ENCODE peak calls at places on chromosomes 13 and 19, in eight cellular contexts. One of them, this sample, is unnamed.

GRCh38 chr19:46513461-46514236 is 18.0 kb upstream of the PNMA8B start:
- DNase-seq in CD4-positive, alpha-beta T cell: peak; percentile 60
- DNase-seq in foreskin melanocyte: peak; percentile 49
- DNase-seq in foreskin fibroblast: peak; percentile 92
- DNase-seq in nephron progenitor cell: peak; percentile 97
- DNase-seq in cardiac muscle cell: peak; percentile 88
- DNase-seq in NCI-H1417: peak; percentile 70
- DNase-seq in fibroblast of the aortic adventitia: peak; percentile 90
- DNase-seq in this sample: peak; percentile 96

GRCh38 chr19:47057328-47057727 is 8.9 kb upstream of the TMEM160 start:
- DNase-seq in CD4-positive, alpha-beta T cell: no peak
- DNase-seq in foreskin melanocyte: no peak
- DNase-seq in foreskin fibroblast: peak; percentile 40
- DNase-seq in nephron progenitor cell: no peak
- DNase-seq in cardiac muscle cell: peak; percentile 14
- DNase-seq in NCI-H1417: no peak
- DNase-seq in fibroblast of the aortic adventitia: no peak
- DNase-seq in this sample: no peak

GRCh38 chr19:56837492-56837891 is 3.0 kb downstream of the PEG3 start:
- DNase-seq in CD4-positive, alpha-beta T cell: no peak
- DNase-seq in foreskin melanocyte: no peak
- DNase-seq in foreskin fibroblast: peak; percentile 38
- DNase-seq in nephron progenitor cell: no peak
- DNase-seq in cardiac muscle cell: peak; percentile 77
- DNase-seq in NCI-H1417: no peak
- DNase-seq in fibroblast of the aortic adventitia: no peak
- DNase-seq in this sample: no peak

GRCh38 chr19:19185853-19186728 is 5.9 kb downstream of the BORCS8 start:
- DNase-seq in CD4-positive, alpha-beta T cell: peak; percentile 43
- DNase-seq in foreskin melanocyte: peak; percentile 13
- DNase-seq in foreskin fibroblast: peak; percentile 62
- DNase-seq in nephron progenitor cell: peak; percentile 59
- DNase-seq in cardiac muscle cell: peak; percentile 56
- DNase-seq in NCI-H1417: peak; percentile 4
- DNase-seq in fibroblast of the aortic adventitia: peak; percentile 31
- DNase-seq in this sample: peak; percentile 61

GRCh38 chr13:31090921-31091624 is 70.6 kb downstream of the HSPH1 start:
- DNase-seq in CD4-positive, alpha-beta T cell: no peak
- DNase-seq in foreskin melanocyte: no peak
- DNase-seq in foreskin fibroblast: no peak
- DNase-seq in nephron progenitor cell: no peak
- DNase-seq in cardiac muscle cell: peak; percentile 53
- DNase-seq in NCI-H1417: no peak
- DNase-seq in fibroblast of the aortic adventitia: no peak
- DNase-seq in this sample: no peak

GRCh38 chr19:30862876-30863275 is 486.4 kb downstream of the TSHZ3 start:
- DNase-seq in CD4-positive, alpha-beta T cell: no peak
- DNase-seq in foreskin melanocyte: no peak
- DNase-seq in foreskin fibroblast: no peak
- DNase-seq in nephron progenitor cell: no peak
- DNase-seq in cardiac muscle cell: no peak
- DNase-seq in NCI-H1417: no peak
- DNase-seq in fibroblast of the aortic adventitia: no peak
- DNase-seq in this sample: no peak

GRCh38 chr19:58021541-58022282 is 12.1 kb upstream of the ZSCAN1 start:
- DNase-seq in CD4-positive, alpha-beta T cell: peak; percentile 36
- DNase-seq in foreskin melanocyte: no peak
- DNase-seq in foreskin fibroblast: peak; percentile 74
- DNase-seq in nephron progenitor cell: no peak
- DNase-seq in cardiac muscle cell: peak; percentile 65
- DNase-seq in NCI-H1417: peak; percentile 74
- DNase-seq in fibroblast of the aortic adventitia: peak; percentile 40
- DNase-seq in this sample: peak; percentile 29

GRCh38 chr19:48989701-48990291 is 3.3 kb downstream of the GYS1 start:
- DNase-seq in CD4-positive, alpha-beta T cell: no peak
- DNase-seq in foreskin melanocyte: no peak
- DNase-seq in foreskin fibroblast: no peak
- DNase-seq in nephron progenitor cell: no peak
- DNase-seq in cardiac muscle cell: no peak
- DNase-seq in NCI-H1417: no peak
- DNase-seq in fibroblast of the aortic adventitia: no peak
- DNase-seq in this sample: no peak

GRCh38 chr19:1290699-1291651 is 5.3 kb downstream of the EFNA2 start:
- DNase-seq in CD4-positive, alpha-beta T cell: no peak
- DNase-seq in foreskin melanocyte: no peak
- DNase-seq in foreskin fibroblast: no peak
- DNase-seq in nephron progenitor cell: no peak
- DNase-seq in cardiac muscle cell: no peak
- DNase-seq in NCI-H1417: no peak
- DNase-seq in fibroblast of the aortic adventitia: no peak
- DNase-seq in this sample: no peak

GRCh38 chr13:22839554-22840286 is 341.1 kb upstream of the SGCG start:
- DNase-seq in CD4-positive, alpha-beta T cell: no peak
- DNase-seq in foreskin melanocyte: no peak
- DNase-seq in foreskin fibroblast: no peak
- DNase-seq in nephron progenitor cell: peak; percentile 6
- DNase-seq in cardiac muscle cell: no peak
- DNase-seq in NCI-H1417: peak; percentile 9
- DNase-seq in fibroblast of the aortic adventitia: no peak
- DNase-seq in this sample: no peak

GRCh38 chr19:574658-575526 is 2.5 kb downstream of the BSG start:
- DNase-seq in CD4-positive, alpha-beta T cell: no peak
- DNase-seq in foreskin melanocyte: no peak
- DNase-seq in foreskin fibroblast: peak; percentile 73
- DNase-seq in nephron progenitor cell: peak; percentile 37
- DNase-seq in cardiac muscle cell: peak; percentile 56
- DNase-seq in NCI-H1417: no peak
- DNase-seq in fibroblast of the aortic adventitia: peak; percentile 54
- DNase-seq in this sample: no peak

GRCh38 chr19:3132971-3133792 is 2.7 kb upstream of the GNA15 start:
- DNase-seq in CD4-positive, alpha-beta T cell: peak; percentile 85
- DNase-seq in foreskin melanocyte: no peak
- DNase-seq in foreskin fibroblast: peak; percentile 85
- DNase-seq in nephron progenitor cell: no peak
- DNase-seq in cardiac muscle cell: peak; percentile 29
- DNase-seq in NCI-H1417: no peak
- DNase-seq in fibroblast of the aortic adventitia: peak; percentile 7
- DNase-seq in this sample: no peak

GRCh38 chr13:49436890-49437289 is 7.0 kb downstream of the CAB39L start:
- DNase-seq in CD4-positive, alpha-beta T cell: no peak
- DNase-seq in foreskin melanocyte: peak; percentile 43
- DNase-seq in foreskin fibroblast: peak; percentile 69
- DNase-seq in nephron progenitor cell: no peak
- DNase-seq in cardiac muscle cell: peak; percentile 73
- DNase-seq in NCI-H1417: no peak
- DNase-seq in fibroblast of the aortic adventitia: peak; percentile 86
- DNase-seq in this sample: no peak

GRCh38 chr13:30224732-30225131 is 82.6 kb downstream of the KATNAL1 start:
- DNase-seq in CD4-positive, alpha-beta T cell: no peak
- DNase-seq in foreskin melanocyte: no peak
- DNase-seq in foreskin fibroblast: peak; percentile 26
- DNase-seq in nephron progenitor cell: no peak
- DNase-seq in cardiac muscle cell: peak; percentile 22
- DNase-seq in NCI-H1417: no peak
- DNase-seq in fibroblast of the aortic adventitia: peak; percentile 47
- DNase-seq in this sample: no peak

GRCh38 chr19:55115446-55116065 is 1.9 kb downstream of the PPP1R12C start:
- DNase-seq in CD4-positive, alpha-beta T cell: no peak
- DNase-seq in foreskin melanocyte: no peak
- DNase-seq in foreskin fibroblast: peak; percentile 55
- DNase-seq in nephron progenitor cell: no peak
- DNase-seq in cardiac muscle cell: peak; percentile 65
- DNase-seq in NCI-H1417: no peak
- DNase-seq in fibroblast of the aortic adventitia: peak; percentile 74
- DNase-seq in this sample: no peak

GRCh38 chr19:5903054-5903501 is 512 bp downstream of the NDUFA11 start:
- DNase-seq in CD4-positive, alpha-beta T cell: no peak
- DNase-seq in foreskin melanocyte: no peak
- DNase-seq in foreskin fibroblast: peak; percentile 73
- DNase-seq in nephron progenitor cell: no peak
- DNase-seq in cardiac muscle cell: peak; percentile 65
- DNase-seq in NCI-H1417: no peak
- DNase-seq in fibroblast of the aortic adventitia: peak; percentile 58
- DNase-seq in this sample: no peak

GRCh38 chr13:103537616-103538015 is 471.4 kb upstream of the SLC10A2 start:
- DNase-seq in CD4-positive, alpha-beta T cell: no peak
- DNase-seq in foreskin melanocyte: no peak
- DNase-seq in foreskin fibroblast: no peak
- DNase-seq in nephron progenitor cell: no peak
- DNase-seq in cardiac muscle cell: no peak
- DNase-seq in NCI-H1417: no peak
- DNase-seq in fibroblast of the aortic adventitia: no peak
- DNase-seq in this sample: no peak

GRCh38 chr13:45936621-45937020 is 85.1 kb upstream of the SIAH3 start:
- DNase-seq in CD4-positive, alpha-beta T cell: no peak
- DNase-seq in foreskin melanocyte: no peak
- DNase-seq in foreskin fibroblast: no peak
- DNase-seq in nephron progenitor cell: no peak
- DNase-seq in cardiac muscle cell: no peak
- DNase-seq in NCI-H1417: no peak
- DNase-seq in fibroblast of the aortic adventitia: no peak
- DNase-seq in this sample: no peak

GRCh38 chr13:90683711-90684131 is 663.8 kb upstream of the MIR17HG start:
- DNase-seq in CD4-positive, alpha-beta T cell: no peak
- DNase-seq in foreskin melanocyte: no peak
- DNase-seq in foreskin fibroblast: no peak
- DNase-seq in nephron progenitor cell: no peak
- DNase-seq in cardiac muscle cell: peak; percentile 45
- DNase-seq in NCI-H1417: no peak
- DNase-seq in fibroblast of the aortic adventitia: no peak
- DNase-seq in this sample: no peak

GRCh38 chr19:36054733-36055686 is at the start of gene WDR62:
- DNase-seq in CD4-positive, alpha-beta T cell: no peak
- DNase-seq in foreskin melanocyte: no peak
- DNase-seq in foreskin fibroblast: peak; percentile 97
- DNase-seq in nephron progenitor cell: peak; percentile 98
- DNase-seq in cardiac muscle cell: peak; percentile 94
- DNase-seq in NCI-H1417: peak; percentile 98
- DNase-seq in fibroblast of the aortic adventitia: no peak
- DNase-seq in this sample: peak; percentile 90

GRCh38 chr19:16069813-16070365 is 6.4 kb upstream of the TPM4 start:
- DNase-seq in CD4-positive, alpha-beta T cell: no peak
- DNase-seq in foreskin melanocyte: no peak
- DNase-seq in foreskin fibroblast: no peak
- DNase-seq in nephron progenitor cell: no peak
- DNase-seq in cardiac muscle cell: no peak
- DNase-seq in NCI-H1417: no peak
- DNase-seq in fibroblast of the aortic adventitia: no peak
- DNase-seq in this sample: no peak

GRCh38 chr13:76992548-76993001 is 694 bp downstream of the CLN5 start:
- DNase-seq in CD4-positive, alpha-beta T cell: no peak
- DNase-seq in foreskin melanocyte: no peak
- DNase-seq in foreskin fibroblast: peak; percentile 47
- DNase-seq in nephron progenitor cell: peak; percentile 21
- DNase-seq in cardiac muscle cell: peak; percentile 17
- DNase-seq in NCI-H1417: peak; percentile 61
- DNase-seq in fibroblast of the aortic adventitia: peak; percentile 37
- DNase-seq in this sample: no peak

GRCh38 chr13:97005631-97006262 is 11.5 kb upstream of the OXGR1 start:
- DNase-seq in CD4-positive, alpha-beta T cell: no peak
- DNase-seq in foreskin melanocyte: no peak
- DNase-seq in foreskin fibroblast: peak; percentile 77
- DNase-seq in nephron progenitor cell: no peak
- DNase-seq in cardiac muscle cell: peak; percentile 57
- DNase-seq in NCI-H1417: no peak
- DNase-seq in fibroblast of the aortic adventitia: peak; percentile 43
- DNase-seq in this sample: no peak

GRCh38 chr19:44532819-44533218 is 3.3 kb upstream of the CEACAM20 start:
- DNase-seq in CD4-positive, alpha-beta T cell: no peak
- DNase-seq in foreskin melanocyte: no peak
- DNase-seq in foreskin fibroblast: no peak
- DNase-seq in nephron progenitor cell: no peak
- DNase-seq in cardiac muscle cell: no peak
- DNase-seq in NCI-H1417: no peak
- DNase-seq in fibroblast of the aortic adventitia: no peak
- DNase-seq in this sample: no peak

GRCh38 chr13:27978301-27978968 is 9.3 kb upstream of the CDX2 start:
- DNase-seq in CD4-positive, alpha-beta T cell: no peak
- DNase-seq in foreskin melanocyte: no peak
- DNase-seq in foreskin fibroblast: no peak
- DNase-seq in nephron progenitor cell: peak; percentile 69
- DNase-seq in cardiac muscle cell: no peak
- DNase-seq in NCI-H1417: no peak
- DNase-seq in fibroblast of the aortic adventitia: no peak
- DNase-seq in this sample: no peak

GRCh38 chr19:46616631-46617322 is 8.1 kb downstream of the PTGIR start:
- DNase-seq in CD4-positive, alpha-beta T cell: no peak
- DNase-seq in foreskin melanocyte: no peak
- DNase-seq in foreskin fibroblast: peak; percentile 91
- DNase-seq in nephron progenitor cell: peak; percentile 73
- DNase-seq in cardiac muscle cell: peak; percentile 82
- DNase-seq in NCI-H1417: peak; percentile 35
- DNase-seq in fibroblast of the aortic adventitia: peak; percentile 59
- DNase-seq in this sample: peak; percentile 45

GRCh38 chr19:46218160-46218559 is 11.4 kb upstream of the IGFL1 start:
- DNase-seq in CD4-positive, alpha-beta T cell: no peak
- DNase-seq in foreskin melanocyte: no peak
- DNase-seq in foreskin fibroblast: peak; percentile 24
- DNase-seq in nephron progenitor cell: peak; percentile 86
- DNase-seq in cardiac muscle cell: peak; percentile 59
- DNase-seq in NCI-H1417: no peak
- DNase-seq in fibroblast of the aortic adventitia: peak; percentile 32
- DNase-seq in this sample: peak; percentile 63

GRCh38 chr19:43504426-43505185 is at the start of gene PHLDB3:
- DNase-seq in CD4-positive, alpha-beta T cell: no peak
- DNase-seq in foreskin melanocyte: no peak
- DNase-seq in foreskin fibroblast: peak; percentile 60
- DNase-seq in nephron progenitor cell: peak; percentile 53
- DNase-seq in cardiac muscle cell: peak; percentile 26
- DNase-seq in NCI-H1417: no peak
- DNase-seq in fibroblast of the aortic adventitia: no peak
- DNase-seq in this sample: no peak

GRCh38 chr19:15587663-15588062 is 27.4 kb upstream of the CYP4F8 start:
- DNase-seq in CD4-positive, alpha-beta T cell: no peak
- DNase-seq in foreskin melanocyte: no peak
- DNase-seq in foreskin fibroblast: no peak
- DNase-seq in nephron progenitor cell: no peak
- DNase-seq in cardiac muscle cell: no peak
- DNase-seq in NCI-H1417: no peak
- DNase-seq in fibroblast of the aortic adventitia: no peak
- DNase-seq in this sample: no peak

GRCh38 chr19:30159636-30160035 is 212.5 kb upstream of the ZNF536 start:
- DNase-seq in CD4-positive, alpha-beta T cell: no peak
- DNase-seq in foreskin melanocyte: no peak
- DNase-seq in foreskin fibroblast: no peak
- DNase-seq in nephron progenitor cell: no peak
- DNase-seq in cardiac muscle cell: no peak
- DNase-seq in NCI-H1417: no peak
- DNase-seq in fibroblast of the aortic adventitia: no peak
- DNase-seq in this sample: no peak

GRCh38 chr19:35484637-35485036 is 5.6 kb downstream of the KRTDAP start:
- DNase-seq in CD4-positive, alpha-beta T cell: no peak
- DNase-seq in foreskin melanocyte: no peak
- DNase-seq in foreskin fibroblast: no peak
- DNase-seq in nephron progenitor cell: no peak
- DNase-seq in cardiac muscle cell: no peak
- DNase-seq in NCI-H1417: no peak
- DNase-seq in fibroblast of the aortic adventitia: no peak
- DNase-seq in this sample: no peak

GRCh38 chr19:18202759-18203407 is 959 bp downstream of the RAB3A start:
- DNase-seq in CD4-positive, alpha-beta T cell: no peak
- DNase-seq in foreskin melanocyte: no peak
- DNase-seq in foreskin fibroblast: peak; percentile 42
- DNase-seq in nephron progenitor cell: peak; percentile 57
- DNase-seq in cardiac muscle cell: peak; percentile 29
- DNase-seq in NCI-H1417: no peak
- DNase-seq in fibroblast of the aortic adventitia: no peak
- DNase-seq in this sample: no peak

GRCh38 chr19:51083181-51083580 is 494 bp upstream of the KLK14 start:
- DNase-seq in CD4-positive, alpha-beta T cell: no peak
- DNase-seq in foreskin melanocyte: no peak
- DNase-seq in foreskin fibroblast: no peak
- DNase-seq in nephron progenitor cell: no peak
- DNase-seq in cardiac muscle cell: no peak
- DNase-seq in NCI-H1417: no peak
- DNase-seq in fibroblast of the aortic adventitia: no peak
- DNase-seq in this sample: no peak